ENCODE peak calls at places on chromosomes 11 and 22, in ten cellular contexts. J is foreskin fibroblast; N is stimulated activated CD4-positive, alpha-beta T cell treated with anti-CD3 and anti-CD28 coated beads, TNF-alpha, amount 100 ng/mL, for 24 hours; F is cardiac muscle cell; Y is effector CD4-positive, alpha-beta T cell; U is amygdala; G is activated CD4-positive, CD25-positive, alpha-beta regulatory T cell; X is D341Med; I is RKO; M is activated CD4-positive, alpha-beta T cell treated with anti-CD3 and anti-CD28 coated beads, Interleukin-2, amount 50 U/mL, for 48 hours. A is an unnamed sample.

GRCh38 chr22:37316875-37317371 is 34.6 kb downstream of the CYTH4 start:
- DNase-seq in J (peak), N (peak), F (peak), Y (peak), U (peak), G (peak), X (peak), I (peak), M (peak), A (no peak)

GRCh38 chr11:76577199-76577920 is 93.2 kb downstream of the LRRC32 start:
- DNase-seq in J (peak), N (no peak), F (peak), Y (no peak), U (no peak), G (no peak), X (no peak), I (no peak), M (no peak), A (no peak)

GRCh38 chr11:134837887-134838232 is 425.8 kb upstream of the B3GAT1 start:
- DNase-seq in J (no peak), N (no peak), F (no peak), Y (no peak), U (no peak), G (no peak), X (no peak), I (no peak), M (no peak), A (no peak)

GRCh38 chr11:2886936-2887335 is 1.4 kb upstream of the CDKN1C start:
- DNase-seq in J (no peak), N (no peak), F (no peak), Y (no peak), U (no peak), G (no peak), X (no peak), I (no peak), M (no peak), A (no peak)

GRCh38 chr11:119284344-119285157 is 32.4 kb downstream of the MCAM start:
- DNase-seq in J (peak), N (no peak), F (peak), Y (no peak), U (no peak), G (no peak), X (peak), I (peak), M (no peak), A (no peak)

GRCh38 chr11:123718075-123718868 is 23.2 kb downstream of the ZNF202 start:
- DNase-seq in J (no peak), N (no peak), F (no peak), Y (no peak), U (no peak), G (no peak), X (no peak), I (no peak), M (no peak), A (no peak)

GRCh38 chr11:33674035-33674814 is 26.4 kb downstream of the C11orf91 start:
- DNase-seq in J (peak), N (no peak), F (no peak), Y (no peak), U (no peak), G (no peak), X (no peak), I (no peak), M (no peak), A (no peak)

GRCh38 chr11:42625757-42626156 is 686.0 kb upstream of the API5 start:
- DNase-seq in J (no peak), N (no peak), F (no peak), Y (no peak), U (no peak), G (no peak), X (no peak), I (no peak), M (no peak), A (no peak)

GRCh38 chr11:18075444-18075843 is 29.4 kb upstream of the TPH1 start:
- DNase-seq in J (no peak), N (no peak), F (no peak), Y (no peak), U (no peak), G (no peak), X (no peak), I (no peak), M (no peak), A (no peak)

GRCh38 chr11:61027141-61027840 is 55.8 kb downstream of the CD6 start:
- DNase-seq in J (no peak), N (no peak), F (no peak), Y (no peak), U (no peak), G (no peak), X (no peak), I (no peak), M (peak), A (no peak)

GRCh38 chr22:25437414-25438160 is 126.9 kb upstream of the GRK3 start:
- DNase-seq in J (no peak), N (no peak), F (no peak), Y (no peak), U (no peak), G (no peak), X (no peak), I (no peak), M (no peak), A (peak)

GRCh38 chr22:37999640-38000272 is 15.4 kb upstream of the SOX10 start:
- DNase-seq in J (peak), N (no peak), F (no peak), Y (no peak), U (peak), G (no peak), X (no peak), I (peak), M (no peak), A (no peak)

GRCh38 chr11:78039391-78039918 is 16.4 kb upstream of the KCTD14 start:
- DNase-seq in J (no peak), N (no peak), F (no peak), Y (no peak), U (no peak), G (no peak), X (no peak), I (no peak), M (no peak), A (no peak)

GRCh38 chr11:120756931-120757330 is 245.4 kb downstream of the GRIK4 start:
- DNase-seq in J (no peak), N (no peak), F (no peak), Y (no peak), U (no peak), G (no peak), X (no peak), I (no peak), M (no peak), A (no peak)

GRCh38 chr11:81368192-81368591 is 1365.5 kb downstream of the FAM181B start:
- DNase-seq in J (no peak), N (no peak), F (no peak), Y (no peak), U (no peak), G (no peak), X (no peak), I (no peak), M (no peak), A (no peak)